ENCODE peak calls at places on chromosomes 12 and 14, in nine cellular contexts. One of them, this sample, is unnamed.

GRCh38 chr12:109182041-109182839 is 65.9 kb downstream of the ACACB start:
- DNase-seq in cardiac fibroblast: no peak
- DNase-seq in fibroblast of villous mesenchyme: no peak
- DNase-seq in AG10803: peak
- DNase-seq in cardiac muscle cell: no peak
- DNase-seq in coronary artery: no peak
- DNase-seq in gastrocnemius medialis: no peak
- DNase-seq in neural progenitor cell: no peak
- DNase-seq in pancreas: no peak
- DNase-seq in this sample: no peak

GRCh38 chr12:124742111-124742510 is 121.6 kb downstream of the SCARB1 start:
- DNase-seq in cardiac fibroblast: no peak
- DNase-seq in fibroblast of villous mesenchyme: no peak
- DNase-seq in AG10803: no peak
- DNase-seq in cardiac muscle cell: no peak
- DNase-seq in coronary artery: no peak
- DNase-seq in gastrocnemius medialis: no peak
- DNase-seq in neural progenitor cell: no peak
- DNase-seq in pancreas: no peak
- DNase-seq in this sample: no peak

GRCh38 chr12:15688838-15689237 is 100.3 kb downstream of the EPS8 start:
- DNase-seq in cardiac fibroblast: peak
- DNase-seq in fibroblast of villous mesenchyme: no peak
- DNase-seq in AG10803: no peak
- DNase-seq in cardiac muscle cell: peak
- DNase-seq in coronary artery: no peak
- DNase-seq in gastrocnemius medialis: no peak
- DNase-seq in neural progenitor cell: peak
- DNase-seq in pancreas: no peak
- DNase-seq in this sample: no peak

GRCh38 chr14:92744198-92744597 is 4.2 kb downstream of the LGMN start:
- DNase-seq in cardiac fibroblast: no peak
- DNase-seq in fibroblast of villous mesenchyme: no peak
- DNase-seq in AG10803: no peak
- DNase-seq in cardiac muscle cell: no peak
- DNase-seq in coronary artery: no peak
- DNase-seq in gastrocnemius medialis: no peak
- DNase-seq in neural progenitor cell: no peak
- DNase-seq in pancreas: no peak
- DNase-seq in this sample: no peak

GRCh38 chr14:75191100-75191499 is 14.7 kb upstream of the TMED10 start:
- DNase-seq in cardiac fibroblast: no peak
- DNase-seq in fibroblast of villous mesenchyme: no peak
- DNase-seq in AG10803: no peak
- DNase-seq in cardiac muscle cell: no peak
- DNase-seq in coronary artery: no peak
- DNase-seq in gastrocnemius medialis: no peak
- DNase-seq in neural progenitor cell: no peak
- DNase-seq in pancreas: no peak
- DNase-seq in this sample: no peak

GRCh38 chr12:70664463-70664862 is 27.2 kb upstream of the PTPRB start:
- DNase-seq in cardiac fibroblast: peak
- DNase-seq in fibroblast of villous mesenchyme: no peak
- DNase-seq in AG10803: no peak
- DNase-seq in cardiac muscle cell: peak
- DNase-seq in coronary artery: no peak
- DNase-seq in gastrocnemius medialis: no peak
- DNase-seq in neural progenitor cell: peak
- DNase-seq in pancreas: no peak
- DNase-seq in this sample: no peak

GRCh38 chr12:78645956-78646355 is 218.6 kb upstream of the SYT1 start:
- DNase-seq in cardiac fibroblast: peak
- DNase-seq in fibroblast of villous mesenchyme: peak
- DNase-seq in AG10803: peak
- DNase-seq in cardiac muscle cell: peak
- DNase-seq in coronary artery: no peak
- DNase-seq in gastrocnemius medialis: no peak
- DNase-seq in neural progenitor cell: no peak
- DNase-seq in pancreas: no peak
- DNase-seq in this sample: peak

GRCh38 chr12:19830461-19830860 is 391.2 kb downstream of the AEBP2 start:
- DNase-seq in cardiac fibroblast: no peak
- DNase-seq in fibroblast of villous mesenchyme: peak
- DNase-seq in AG10803: no peak
- DNase-seq in cardiac muscle cell: no peak
- DNase-seq in coronary artery: no peak
- DNase-seq in gastrocnemius medialis: no peak
- DNase-seq in neural progenitor cell: no peak
- DNase-seq in pancreas: no peak
- DNase-seq in this sample: no peak

GRCh38 chr12:24363177-24363754 is 413.8 kb upstream of the SOX5 start:
- DNase-seq in cardiac fibroblast: no peak
- DNase-seq in fibroblast of villous mesenchyme: no peak
- DNase-seq in AG10803: no peak
- DNase-seq in cardiac muscle cell: no peak
- DNase-seq in coronary artery: no peak
- DNase-seq in gastrocnemius medialis: no peak
- DNase-seq in neural progenitor cell: no peak
- DNase-seq in pancreas: no peak
- DNase-seq in this sample: no peak

GRCh38 chr12:21416611-21417121 is 20.8 kb upstream of the PYROXD1 start:
- DNase-seq in cardiac fibroblast: peak
- DNase-seq in fibroblast of villous mesenchyme: no peak
- DNase-seq in AG10803: peak
- DNase-seq in cardiac muscle cell: no peak
- DNase-seq in coronary artery: no peak
- DNase-seq in gastrocnemius medialis: no peak
- DNase-seq in neural progenitor cell: peak
- DNase-seq in pancreas: no peak
- DNase-seq in this sample: no peak

GRCh38 chr14:95217391-95217900 is 60.1 kb upstream of the DICER1 start:
- DNase-seq in cardiac fibroblast: peak
- DNase-seq in fibroblast of villous mesenchyme: no peak
- DNase-seq in AG10803: no peak
- DNase-seq in cardiac muscle cell: no peak
- DNase-seq in coronary artery: no peak
- DNase-seq in gastrocnemius medialis: no peak
- DNase-seq in neural progenitor cell: no peak
- DNase-seq in pancreas: no peak
- DNase-seq in this sample: peak

GRCh38 chr14:77738559-77739250 is 22.3 kb downstream of the SNW1 start:
- DNase-seq in cardiac fibroblast: peak
- DNase-seq in fibroblast of villous mesenchyme: peak
- DNase-seq in AG10803: peak
- DNase-seq in cardiac muscle cell: peak
- DNase-seq in coronary artery: no peak
- DNase-seq in gastrocnemius medialis: no peak
- DNase-seq in neural progenitor cell: no peak
- DNase-seq in pancreas: no peak
- DNase-seq in this sample: peak

GRCh38 chr14:95575820-95576473 is 41.1 kb downstream of the GLRX5 start:
- DNase-seq in cardiac fibroblast: no peak
- DNase-seq in fibroblast of villous mesenchyme: no peak
- DNase-seq in AG10803: no peak
- DNase-seq in cardiac muscle cell: no peak
- DNase-seq in coronary artery: no peak
- DNase-seq in gastrocnemius medialis: no peak
- DNase-seq in neural progenitor cell: peak
- DNase-seq in pancreas: no peak
- DNase-seq in this sample: no peak

GRCh38 chr12:42385341-42385841 is 59.4 kb downstream of the PPHLN1 start:
- DNase-seq in cardiac fibroblast: no peak
- DNase-seq in fibroblast of villous mesenchyme: no peak
- DNase-seq in AG10803: no peak
- DNase-seq in cardiac muscle cell: no peak
- DNase-seq in coronary artery: no peak
- DNase-seq in gastrocnemius medialis: no peak
- DNase-seq in neural progenitor cell: no peak
- DNase-seq in pancreas: no peak
- DNase-seq in this sample: no peak

GRCh38 chr12:65634626-65635331 is 189.5 kb upstream of the HMGA2 start:
- DNase-seq in cardiac fibroblast: peak
- DNase-seq in fibroblast of villous mesenchyme: no peak
- DNase-seq in AG10803: peak
- DNase-seq in cardiac muscle cell: no peak
- DNase-seq in coronary artery: no peak
- DNase-seq in gastrocnemius medialis: no peak
- DNase-seq in neural progenitor cell: no peak
- DNase-seq in pancreas: no peak
- DNase-seq in this sample: peak

GRCh38 chr14:28152453-28153044 is 614.0 kb upstream of the FOXG1 start:
- DNase-seq in cardiac fibroblast: no peak
- DNase-seq in fibroblast of villous mesenchyme: no peak
- DNase-seq in AG10803: no peak
- DNase-seq in cardiac muscle cell: no peak
- DNase-seq in coronary artery: no peak
- DNase-seq in gastrocnemius medialis: no peak
- DNase-seq in neural progenitor cell: no peak
- DNase-seq in pancreas: no peak
- DNase-seq in this sample: no peak

GRCh38 chr14:22221508-22221907 is 367.5 kb downstream of the DAD1 start:
- DNase-seq in cardiac fibroblast: peak
- DNase-seq in fibroblast of villous mesenchyme: peak
- DNase-seq in AG10803: peak
- DNase-seq in cardiac muscle cell: peak
- DNase-seq in coronary artery: no peak
- DNase-seq in gastrocnemius medialis: no peak
- DNase-seq in neural progenitor cell: peak
- DNase-seq in pancreas: no peak
- DNase-seq in this sample: peak

GRCh38 chr12:42372154-42372791 is 46.3 kb downstream of the PPHLN1 start:
- DNase-seq in cardiac fibroblast: peak
- DNase-seq in fibroblast of villous mesenchyme: peak
- DNase-seq in AG10803: peak
- DNase-seq in cardiac muscle cell: peak
- DNase-seq in coronary artery: no peak
- DNase-seq in gastrocnemius medialis: no peak
- DNase-seq in neural progenitor cell: peak
- DNase-seq in pancreas: no peak
- DNase-seq in this sample: peak

DNA sequence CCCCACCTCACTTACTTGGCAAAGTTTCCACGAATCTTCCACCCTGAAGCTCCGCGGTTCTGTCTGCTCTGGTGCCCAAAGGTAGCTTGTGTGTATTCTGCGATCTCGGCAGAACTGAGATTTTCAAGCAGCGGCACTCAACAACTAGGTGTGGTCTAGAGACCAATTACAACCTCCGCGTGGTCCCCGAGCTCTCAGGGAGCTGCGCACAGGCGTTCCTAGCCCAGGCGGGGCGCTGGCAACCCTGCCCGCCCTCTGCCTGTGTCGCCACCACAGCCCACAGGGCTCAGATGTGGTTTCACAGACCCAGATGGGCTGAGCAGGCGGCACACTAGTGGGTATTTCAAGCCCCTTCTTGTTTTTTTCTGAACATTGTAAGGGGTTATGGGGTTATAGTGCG is 1.5 kb upstream of the DIABLO start:
- DNase-seq in cardiac fibroblast: no peak
- DNase-seq in fibroblast of villous mesenchyme: no peak
- DNase-seq in AG10803: no peak
- DNase-seq in cardiac muscle cell: no peak
- DNase-seq in coronary artery: no peak
- DNase-seq in gastrocnemius medialis: no peak
- DNase-seq in neural progenitor cell: no peak
- DNase-seq in pancreas: no peak
- DNase-seq in this sample: no peak
- H3K4me3 ChIP-seq in cardiac fibroblast: no peak
- H3K4me3 ChIP-seq in fibroblast of villous mesenchyme: no peak
- H3K4me3 ChIP-seq in AG10803: no peak
- H3K4me3 ChIP-seq in cardiac muscle cell: no peak
- H3K4me3 ChIP-seq in coronary artery: no peak
- H3K4me3 ChIP-seq in gastrocnemius medialis: no peak
- H3K4me3 ChIP-seq in neural progenitor cell: no peak
- H3K4me3 ChIP-seq in pancreas: no peak
- H3K4me3 ChIP-seq in this sample: no peak

GRCh38 chr12:1837541-1838206 is 17.3 kb downstream of the LRTM2 start:
- DNase-seq in cardiac fibroblast: peak
- DNase-seq in fibroblast of villous mesenchyme: peak
- DNase-seq in AG10803: peak
- DNase-seq in cardiac muscle cell: peak
- DNase-seq in coronary artery: no peak
- DNase-seq in gastrocnemius medialis: no peak
- DNase-seq in neural progenitor cell: no peak
- DNase-seq in pancreas: no peak
- DNase-seq in this sample: no peak
- TF ChIP-seq CTCF in cardiac fibroblast: no peak
- TF ChIP-seq CTCF in fibroblast of villous mesenchyme: no peak
- TF ChIP-seq CTCF in AG10803: no peak
- TF ChIP-seq CTCF in cardiac muscle cell: no peak
- TF ChIP-seq CTCF in coronary artery: no peak
- TF ChIP-seq CTCF in gastrocnemius medialis: no peak
- TF ChIP-seq CTCF in neural progenitor cell: no peak
- TF ChIP-seq CTCF in pancreas: no peak
- TF ChIP-seq CTCF in this sample: no peak

GRCh38 chr14:46988312-46988711 is 336.7 kb upstream of the RPL10L start:
- DNase-seq in cardiac fibroblast: no peak
- DNase-seq in fibroblast of villous mesenchyme: no peak
- DNase-seq in AG10803: no peak
- DNase-seq in cardiac muscle cell: no peak
- DNase-seq in coronary artery: no peak
- DNase-seq in gastrocnemius medialis: no peak
- DNase-seq in neural progenitor cell: no peak
- DNase-seq in pancreas: no peak
- DNase-seq in this sample: no peak

GRCh38 chr14:46985529-46986137 is 334.1 kb upstream of the RPL10L start:
- DNase-seq in cardiac fibroblast: no peak
- DNase-seq in fibroblast of villous mesenchyme: no peak
- DNase-seq in AG10803: no peak
- DNase-seq in cardiac muscle cell: no peak
- DNase-seq in coronary artery: no peak
- DNase-seq in gastrocnemius medialis: no peak
- DNase-seq in neural progenitor cell: no peak
- DNase-seq in pancreas: no peak
- DNase-seq in this sample: no peak
- H3K4me3 ChIP-seq in cardiac fibroblast: no peak
- H3K4me3 ChIP-seq in fibroblast of villous mesenchyme: no peak
- H3K4me3 ChIP-seq in AG10803: no peak
- H3K4me3 ChIP-seq in cardiac muscle cell: no peak
- H3K4me3 ChIP-seq in coronary artery: no peak
- H3K4me3 ChIP-seq in gastrocnemius medialis: no peak
- H3K4me3 ChIP-seq in neural progenitor cell: no peak
- H3K4me3 ChIP-seq in pancreas: no peak
- H3K4me3 ChIP-seq in this sample: no peak

DNA sequence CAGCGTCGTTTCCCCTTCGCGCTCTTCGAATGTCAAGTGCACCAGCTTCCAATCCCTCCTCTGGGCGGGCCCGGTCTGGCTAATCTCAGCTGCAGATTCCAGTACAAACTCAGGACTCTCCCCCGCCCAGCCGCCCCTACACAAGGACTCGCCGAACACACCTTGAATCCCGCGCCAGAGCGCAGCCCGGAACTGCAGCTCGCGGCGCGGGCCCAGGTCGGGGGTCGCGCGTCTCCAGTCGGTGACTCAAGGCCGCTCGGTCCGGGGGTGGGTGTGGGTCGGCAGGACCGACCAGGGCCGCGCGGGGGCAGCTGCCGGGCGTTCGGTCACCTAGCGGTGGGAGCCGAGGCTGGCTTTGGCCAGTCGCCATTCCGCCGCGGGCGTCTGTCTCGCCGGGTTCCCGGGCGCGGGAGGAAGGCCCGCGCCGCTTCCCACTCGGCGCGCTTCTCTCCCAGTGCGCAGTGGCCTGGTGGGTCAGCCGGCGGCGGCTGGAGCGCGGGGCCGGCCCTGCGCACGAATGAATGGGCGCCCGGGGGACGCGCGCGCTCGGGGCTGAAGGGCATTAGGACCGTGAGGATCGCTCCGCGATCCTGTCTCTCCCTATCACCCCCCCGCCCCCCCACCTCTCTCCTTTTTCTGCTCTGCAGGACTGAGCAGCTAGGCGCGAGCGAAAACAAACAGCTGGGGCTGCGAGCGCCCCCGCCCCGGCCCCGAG is at the start of gene GALNT16:
- DNase-seq in cardiac fibroblast: peak
- DNase-seq in fibroblast of villous mesenchyme: peak
- DNase-seq in AG10803: no peak
- DNase-seq in cardiac muscle cell: peak
- DNase-seq in coronary artery: no peak
- DNase-seq in gastrocnemius medialis: no peak
- DNase-seq in neural progenitor cell: peak
- DNase-seq in pancreas: peak
- DNase-seq in this sample: no peak
- TF ChIP-seq CTCF in cardiac fibroblast: no peak
- TF ChIP-seq CTCF in fibroblast of villous mesenchyme: peak
- TF ChIP-seq CTCF in AG10803: peak
- TF ChIP-seq CTCF in cardiac muscle cell: peak
- TF ChIP-seq CTCF in coronary artery: no peak
- TF ChIP-seq CTCF in gastrocnemius medialis: no peak
- TF ChIP-seq CTCF in neural progenitor cell: peak
- TF ChIP-seq CTCF in pancreas: peak
- TF ChIP-seq CTCF in this sample: no peak